ENCODE peak calls at places on chromosomes 12 and 14, in eight cellular contexts. One of them, this sample, is unnamed.

GRCh38 chr12:129202109-129202814 is 349.0 kb downstream of the GLT1D1 start:
- DNase-seq in naive thymus-derived CD8-positive, alpha-beta T cell: no peak
- DNase-seq in hippocampal formation: no peak
- DNase-seq in germinal center: no peak
- DNase-seq in HT-29: no peak
- DNase-seq in hepatocyte: no peak
- DNase-seq in stimulated activated CD4-positive, alpha-beta T cell treated with anti-CD3 and anti-CD28 coated beads, Interleukin-2, amount 100 ng/mL, for 24 hours: no peak
- DNase-seq in CD4-positive, alpha-beta T cell: no peak
- DNase-seq in this sample: no peak

GRCh38 chr12:1660304-1661187 is 30.3 kb upstream of the ADIPOR2 start:
- DNase-seq in HT-29: peak
- DNase-seq in stimulated activated CD4-positive, alpha-beta T cell treated with anti-CD3 and anti-CD28 coated beads, Interleukin-2, amount 100 ng/mL, for 24 hours: peak
- DNase-seq in hippocampal formation: peak
- DNase-seq in naive thymus-derived CD8-positive, alpha-beta T cell: no peak
- DNase-seq in CD4-positive, alpha-beta T cell: no peak
- DNase-seq in hepatocyte: peak
- DNase-seq in germinal center: no peak
- DNase-seq in this sample: peak

GRCh38 chr12:105552056-105552455 is 221.6 kb downstream of the C12orf75 start:
- DNase-seq in CD4-positive, alpha-beta T cell: no peak
- DNase-seq in naive thymus-derived CD8-positive, alpha-beta T cell: no peak
- DNase-seq in stimulated activated CD4-positive, alpha-beta T cell treated with anti-CD3 and anti-CD28 coated beads, Interleukin-2, amount 100 ng/mL, for 24 hours: no peak
- DNase-seq in hippocampal formation: no peak
- DNase-seq in HT-29: no peak
- DNase-seq in hepatocyte: no peak
- DNase-seq in germinal center: no peak
- DNase-seq in this sample: no peak

GRCh38 chr12:643478-644292 is 19.6 kb downstream of the NINJ2 start:
- DNase-seq in germinal center: peak
- DNase-seq in CD4-positive, alpha-beta T cell: no peak
- DNase-seq in stimulated activated CD4-positive, alpha-beta T cell treated with anti-CD3 and anti-CD28 coated beads, Interleukin-2, amount 100 ng/mL, for 24 hours: no peak
- DNase-seq in hepatocyte: no peak
- DNase-seq in hippocampal formation: no peak
- DNase-seq in HT-29: peak
- DNase-seq in naive thymus-derived CD8-positive, alpha-beta T cell: no peak
- DNase-seq in this sample: peak

GRCh38 chr12:24561411-24561871 is 387.5 kb downstream of the BCAT1 start:
- DNase-seq in hepatocyte: peak
- DNase-seq in stimulated activated CD4-positive, alpha-beta T cell treated with anti-CD3 and anti-CD28 coated beads, Interleukin-2, amount 100 ng/mL, for 24 hours: no peak
- DNase-seq in naive thymus-derived CD8-positive, alpha-beta T cell: no peak
- DNase-seq in HT-29: no peak
- DNase-seq in CD4-positive, alpha-beta T cell: no peak
- DNase-seq in germinal center: no peak
- DNase-seq in hippocampal formation: no peak
- DNase-seq in this sample: no peak

GRCh38 chr14:99035712-99036593 is 236.0 kb downstream of the BCL11B start:
- DNase-seq in HT-29: peak
- DNase-seq in stimulated activated CD4-positive, alpha-beta T cell treated with anti-CD3 and anti-CD28 coated beads, Interleukin-2, amount 100 ng/mL, for 24 hours: no peak
- DNase-seq in germinal center: no peak
- DNase-seq in hippocampal formation: peak
- DNase-seq in CD4-positive, alpha-beta T cell: no peak
- DNase-seq in hepatocyte: peak
- DNase-seq in naive thymus-derived CD8-positive, alpha-beta T cell: no peak
- DNase-seq in this sample: peak

GRCh38 chr14:72341686-72342085 is 409.5 kb downstream of the RGS6 start:
- DNase-seq in germinal center: no peak
- DNase-seq in naive thymus-derived CD8-positive, alpha-beta T cell: no peak
- DNase-seq in hepatocyte: no peak
- DNase-seq in stimulated activated CD4-positive, alpha-beta T cell treated with anti-CD3 and anti-CD28 coated beads, Interleukin-2, amount 100 ng/mL, for 24 hours: no peak
- DNase-seq in hippocampal formation: no peak
- DNase-seq in CD4-positive, alpha-beta T cell: no peak
- DNase-seq in HT-29: no peak
- DNase-seq in this sample: no peak

GRCh38 chr12:67519824-67520433 is 128.6 kb upstream of the DYRK2 start:
- DNase-seq in hepatocyte: no peak
- DNase-seq in naive thymus-derived CD8-positive, alpha-beta T cell: no peak
- DNase-seq in HT-29: no peak
- DNase-seq in hippocampal formation: no peak
- DNase-seq in CD4-positive, alpha-beta T cell: no peak
- DNase-seq in germinal center: no peak
- DNase-seq in stimulated activated CD4-positive, alpha-beta T cell treated with anti-CD3 and anti-CD28 coated beads, Interleukin-2, amount 100 ng/mL, for 24 hours: no peak
- DNase-seq in this sample: no peak

GRCh38 chr12:131076791-131077747 is 123.4 kb downstream of the ADGRD1 start:
- DNase-seq in germinal center: no peak
- DNase-seq in naive thymus-derived CD8-positive, alpha-beta T cell: no peak
- DNase-seq in CD4-positive, alpha-beta T cell: no peak
- DNase-seq in hippocampal formation: no peak
- DNase-seq in stimulated activated CD4-positive, alpha-beta T cell treated with anti-CD3 and anti-CD28 coated beads, Interleukin-2, amount 100 ng/mL, for 24 hours: no peak
- DNase-seq in HT-29: no peak
- DNase-seq in hepatocyte: no peak
- DNase-seq in this sample: no peak

GRCh38 chr12:19227190-19227879 is 97.8 kb downstream of the PLEKHA5 start:
- DNase-seq in hepatocyte: no peak
- DNase-seq in naive thymus-derived CD8-positive, alpha-beta T cell: no peak
- DNase-seq in germinal center: no peak
- DNase-seq in hippocampal formation: no peak
- DNase-seq in CD4-positive, alpha-beta T cell: no peak
- DNase-seq in HT-29: no peak
- DNase-seq in stimulated activated CD4-positive, alpha-beta T cell treated with anti-CD3 and anti-CD28 coated beads, Interleukin-2, amount 100 ng/mL, for 24 hours: no peak
- DNase-seq in this sample: no peak

GRCh38 chr12:11954181-11954580 is 116.6 kb upstream of the BCL2L14 start:
- DNase-seq in hepatocyte: no peak
- DNase-seq in naive thymus-derived CD8-positive, alpha-beta T cell: no peak
- DNase-seq in stimulated activated CD4-positive, alpha-beta T cell treated with anti-CD3 and anti-CD28 coated beads, Interleukin-2, amount 100 ng/mL, for 24 hours: no peak
- DNase-seq in hippocampal formation: no peak
- DNase-seq in HT-29: no peak
- DNase-seq in CD4-positive, alpha-beta T cell: no peak
- DNase-seq in germinal center: no peak
- DNase-seq in this sample: no peak

This sample was measured in colonic mucosa.